ENCODE peak calls at places on chromosome 16, in five cellular contexts. X is suprapubic skin, Q is progenitor cell of endocrine pancreas, W is colonic mucosa, T is NCI-H345. M is an unnamed sample.

GRCh38 chr16:70395345-70395901 is 43.5 kb downstream of the ST3GAL2 start:
- DNase-seq in T (no peak), Q (peak; percentile 69), W (peak; percentile 90), X (no peak), M (no peak)

GRCh38 chr16:57377080-57377841 is 5.0 kb downstream of the CX3CL1 start:
- DNase-seq in T (no peak), X (no peak), Q (no peak), W (no peak), M (no peak)

GRCh38 chr16:57113042-57113453 is 20.7 kb downstream of the CPNE2 start:
- DNase-seq in W (no peak), Q (no peak), X (no peak), T (no peak), M (no peak)

GRCh38 chr16:50297301-50298074 is 31.1 kb downstream of the ADCY7 start:
- DNase-seq in Q (no peak), W (no peak), T (peak; percentile 29), X (peak; percentile 56), M (peak; percentile 45)

GRCh38 chr16:75305364-75306101 is 54.1 kb upstream of the BCAR1 start:
- DNase-seq in X (peak; percentile 93), T (peak; percentile 65), W (peak; percentile 90), Q (no peak), M (peak; percentile 98)

GRCh38 chr16:2783581-2784375 is 3.6 kb downstream of the PRSS33 start:
- DNase-seq in T (no peak), W (no peak), Q (no peak), X (peak; percentile 44), M (peak; percentile 31)

GRCh38 chr16:64412578-64413280 is 709.1 kb downstream of the CDH11 start:
- DNase-seq in X (no peak), W (no peak), Q (no peak), T (no peak), M (no peak)

GRCh38 chr16:78648517-78648916 is 549.1 kb downstream of the WWOX start:
- DNase-seq in Q (no peak), T (no peak), W (no peak), X (no peak), M (no peak)

GRCh38 chr16:30644334-30644830 is 6.4 kb upstream of the PRR14 start:
- DNase-seq in W (no peak), X (no peak), Q (no peak), T (no peak), M (no peak)

GRCh38 chr16:63361032-63361624 is 1324.9 kb upstream of the CDH8 start:
- DNase-seq in W (peak; percentile 22), Q (no peak), T (peak; percentile 40), X (no peak), M (no peak)

GRCh38 chr16:50616883-50617629 is 64.1 kb downstream of the SNX20 start:
- DNase-seq in X (no peak), W (no peak), Q (no peak), T (no peak), M (no peak)

GRCh38 chr16:379183-379960 is 2.4 kb downstream of the PGAP6 start:
- DNase-seq in T (peak; percentile 96), X (no peak), W (peak; percentile 88), Q (peak; percentile 69), M (no peak)

GRCh38 chr16:89700649-89701424 is 668 bp downstream of the SPATA2L start:
- DNase-seq in X (no peak), Q (no peak), T (peak; percentile 45), W (peak; percentile 70), M (peak; percentile 68)

GRCh38 chr16:12337776-12338655 is 361.5 kb downstream of the SNX29 start:
- DNase-seq in Q (no peak), X (no peak), W (no peak), T (no peak), M (no peak)